ENCODE peak calls at places on chromosomes 13 and 19, in five cellular contexts. J, A, K, V and W are unnamed samples.
A peak's percentile ranks its signal among the peaks of the same experiment; 100 is the strongest.

GRCh38 chr19:4676955-4677731 is 7.0 kb upstream of the MYDGF start:
- DNase-seq in J (no peak), A (peak; percentile 62), V (peak; percentile 36), K (peak; percentile 66), W (peak; percentile 20)

GRCh38 chr13:80923907-80924306 is 583.0 kb upstream of the SPRY2 start:
- DNase-seq in A (no peak), J (no peak), V (no peak), K (no peak), W (no peak)

GRCh38 chr13:40069173-40070044 is 413.9 kb downstream of the COG6 start:
- DNase-seq in K (peak; percentile 80), A (peak; percentile 86), J (peak; percentile 65), V (peak; percentile 84), W (peak; percentile 69)

GRCh38 chr19:12937243-12938053 is 961 bp upstream of the CALR start:
- DNase-seq in A (peak; percentile 57), V (no peak), K (peak; percentile 50), J (no peak), W (no peak)

GRCh38 chr13:28533441-28534166 is 38.7 kb upstream of the FLT1 start:
- DNase-seq in A (no peak), V (no peak), K (no peak), J (no peak), W (no peak)

GRCh38 chr19:31214086-31214485 is 135.2 kb downstream of the TSHZ3 start:
- DNase-seq in J (peak; percentile 86), A (peak; percentile 63), K (peak; percentile 49), V (no peak), W (peak; percentile 77)

GRCh38 chr13:99871249-99871898 is 100.2 kb downstream of the ZIC5 start:
- DNase-seq in K (no peak), A (no peak), J (no peak), V (no peak), W (no peak)

GRCh38 chr13:41547253-41548000 is 90.1 kb downstream of the RGCC start:
- DNase-seq in A (no peak), K (peak; percentile 62), V (no peak), J (no peak), W (no peak)

GRCh38 chr19:1237754-1238372 is at the start of gene CBARP:
- DNase-seq in V (no peak), J (no peak), A (peak; percentile 50), K (peak; percentile 63), W (no peak)

GRCh38 chr19:29012457-29012856 is 200.5 kb downstream of the UQCRFS1 start:
- DNase-seq in V (no peak), A (no peak), J (no peak), K (no peak), W (no peak)
- H3K27ac ChIP-seq in V (no peak overlapping the region), A (no peak overlapping the region), J (no peak overlapping the region), K (no peak overlapping the region), W (no peak overlapping the region)

GRCh38 chr13:42990147-42990990 is 1.7 kb downstream of the EPSTI1 start:
- DNase-seq in A (no peak), K (no peak), V (no peak), J (peak; percentile 25), W (peak; percentile 62)
- H3K4me3 ChIP-seq in A (no peak overlapping the region), K (peak overlapping the region; percentile 82), V (no peak overlapping the region), J (peak overlapping the region; percentile 77), W (no peak overlapping the region)

DNA sequence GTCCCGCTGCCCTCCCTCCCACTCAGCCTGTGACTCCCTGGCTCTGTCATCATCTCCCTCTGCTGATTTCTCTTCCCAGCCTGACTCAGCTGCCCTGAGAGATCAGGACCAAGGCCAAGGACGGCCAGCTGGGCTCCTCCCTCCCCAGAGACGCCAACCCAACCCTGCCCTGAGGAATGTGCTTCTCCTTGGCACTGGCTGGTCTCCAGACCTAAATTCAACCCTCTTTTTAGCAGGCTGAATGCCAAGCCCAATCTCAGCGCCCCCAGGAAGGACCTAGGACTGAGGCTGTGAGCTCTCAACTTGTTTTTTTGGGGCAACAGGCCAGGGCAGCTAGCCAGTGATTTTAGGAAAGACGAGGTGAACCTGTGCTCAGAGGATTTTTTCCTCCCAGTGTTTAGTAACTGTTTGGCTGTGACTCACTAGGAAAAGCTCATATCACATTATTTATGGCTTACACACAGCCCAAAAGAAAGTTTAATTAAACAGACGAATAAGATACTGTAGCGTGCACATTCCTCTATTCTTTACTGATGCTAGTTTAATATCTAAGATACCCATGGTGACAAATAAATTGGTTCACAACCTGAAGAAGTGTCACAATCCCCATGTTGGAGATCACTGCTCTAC is 7.4 kb upstream of the IGFL1 start:
- DNase-seq in A (peak; percentile 93), K (peak; percentile 58), V (peak; percentile 44), J (no peak), W (no peak)
- H3K27me3 ChIP-seq in A (no peaks in the 10 kb centered on the region), K (no peaks in the 10 kb centered on the region), V (no peaks in the 10 kb centered on the region), J (no peaks in the 10 kb centered on the region), W (no peaks in the 10 kb centered on the region)

DNA sequence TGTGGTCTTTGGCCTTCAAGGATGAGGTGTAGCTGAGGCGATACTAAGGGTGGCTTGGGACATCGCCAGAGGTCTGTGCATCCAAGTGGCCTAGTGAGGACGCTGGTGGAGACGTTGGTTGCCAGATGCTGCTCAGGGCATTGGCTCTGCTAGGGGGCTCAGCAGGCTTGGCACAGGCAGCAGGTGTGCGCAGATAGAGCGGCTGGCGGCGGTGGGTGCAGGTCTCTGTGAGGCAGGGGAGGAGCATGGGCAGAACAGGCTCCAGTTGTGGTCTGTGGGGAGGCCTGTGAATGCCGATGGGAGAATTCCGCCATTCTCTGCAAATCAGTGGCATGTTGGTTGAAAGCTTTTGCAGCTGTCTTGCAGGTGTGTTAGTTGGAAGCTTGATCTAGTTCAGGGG is 21.2 kb downstream of the PRAM1 start:
- DNase-seq in V (no peak), J (no peak), A (no peak), K (peak; percentile 56), W (no peak)
- H3K27ac ChIP-seq in V (peak overlapping the region; percentile 7), J (peak overlapping the region; percentile 15), A (no peak overlapping the region), K (no peak overlapping the region), W (no peak overlapping the region)

DNA sequence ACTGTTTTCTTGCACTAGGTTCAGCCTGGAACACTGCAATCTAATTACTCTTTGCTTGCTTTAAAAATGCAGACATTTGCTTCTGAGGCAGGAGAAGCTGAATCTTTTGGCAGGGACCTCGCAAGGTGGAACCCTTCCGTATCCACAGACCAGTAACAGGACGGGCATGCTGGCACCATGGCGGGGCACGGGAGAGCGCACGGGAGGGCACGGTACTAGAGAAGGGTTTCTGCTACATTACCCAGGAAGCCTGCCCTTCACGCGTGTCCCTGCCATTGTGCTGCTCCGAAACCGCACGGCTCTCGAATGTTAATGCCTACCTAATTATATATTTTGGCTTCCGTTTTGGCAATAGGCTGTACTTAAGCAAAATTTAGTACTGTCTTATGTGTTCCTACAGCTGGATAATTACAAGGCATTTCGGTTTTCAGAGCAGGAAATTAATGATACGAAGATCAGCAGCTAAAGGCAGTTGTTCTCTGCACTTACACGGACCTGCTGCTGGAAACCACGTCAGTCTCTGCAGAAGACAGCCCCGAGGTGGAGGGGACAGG is 430.4 kb downstream of the IRS2 start:
- DNase-seq in V (no peak), J (no peak), K (no peak), A (no peak), W (no peak)
- H3K4me3 ChIP-seq in V (no peak overlapping the region), J (no peak overlapping the region), K (no peak overlapping the region), A (no peak overlapping the region), W (no peak overlapping the region)